ENCODE peak calls at places on chromosomes 11 and 22, in eight cellular contexts. Y is HL-60; I is CD4-positive, CD25-positive, alpha-beta regulatory T cell; C is astrocyte; R is neural progenitor cell; Q is fibroblast of lung; S is gastrocnemius medialis; T is cardiac fibroblast. J is an unnamed sample.

GRCh38 chr11:69200331-69201047 is 44.8 kb downstream of the SMIM38 start:
- DNase-seq in Y (no peak), I (no peak), C (no peak), R (peak), Q (no peak), S (no peak), T (no peak), J (no peak)

GRCh38 chr11:65851811-65852507 is 6.0 kb downstream of the CFL1 start:
- DNase-seq in Y (no peak), I (no peak), C (no peak), R (no peak), Q (no peak), S (no peak), T (no peak), J (no peak)

GRCh38 chr11:57134284-57134683 is 47.5 kb upstream of the LRRC55 start:
- DNase-seq in Y (no peak), I (no peak), C (peak), R (no peak), Q (peak), S (no peak), T (no peak), J (no peak)

GRCh38 chr22:41776381-41776780 is 24.1 kb upstream of the CCDC134 start:
- DNase-seq in Y (no peak), I (no peak), C (no peak), R (no peak), Q (no peak), S (no peak), T (no peak), J (no peak)

GRCh38 chr11:57266157-57266556 is 29.1 kb upstream of the APLNR start:
- DNase-seq in Y (no peak), I (no peak), C (no peak), R (no peak), Q (no peak), S (no peak), T (no peak), J (no peak)

GRCh38 chr11:129331217-129331616 is 44.4 kb upstream of the BARX2 start:
- DNase-seq in Y (no peak), I (no peak), C (peak), R (no peak), Q (peak), S (no peak), T (no peak), J (no peak)

GRCh38 chr11:130451261-130452019 is 3.0 kb downstream of the ADAMTS15 start:
- DNase-seq in Y (no peak), I (no peak), C (peak), R (no peak), Q (peak), S (peak), T (peak), J (no peak)

GRCh38 chr11:128421577-128421976 is 165.8 kb downstream of the ETS1 start:
- DNase-seq in Y (no peak), I (no peak), C (peak), R (peak), Q (peak), S (no peak), T (peak), J (no peak)

GRCh38 chr11:18769802-18770456 is 21.7 kb downstream of the PTPN5 start:
- DNase-seq in Y (no peak), I (no peak), C (no peak), R (no peak), Q (no peak), S (no peak), T (no peak), J (no peak)

GRCh38 chr11:131658952-131659351 is 288.5 kb downstream of the NTM start:
- DNase-seq in Y (no peak), I (no peak), C (peak), R (no peak), Q (peak), S (no peak), T (no peak), J (no peak)

GRCh38 chr22:33842421-33843094 is 77.7 kb downstream of the LARGE1 start:
- DNase-seq in Y (no peak), I (no peak), C (no peak), R (no peak), Q (no peak), S (no peak), T (no peak), J (no peak)

GRCh38 chr11:60847281-60847680 is 5.4 kb downstream of the CCDC86 start:
- DNase-seq in Y (no peak), I (no peak), C (no peak), R (no peak), Q (no peak), S (no peak), T (no peak), J (no peak)

GRCh38 chr22:39240841-39241631 is 3.7 kb downstream of the PDGFB start:
- DNase-seq in Y (no peak), I (peak), C (no peak), R (peak), Q (no peak), S (peak), T (no peak), J (peak)

GRCh38 chr11:116881153-116881552 is 43.7 kb upstream of the APOA1 start:
- DNase-seq in Y (no peak), I (no peak), C (no peak), R (no peak), Q (no peak), S (peak), T (no peak), J (no peak)

GRCh38 chr11:60785806-60786361 is 751 bp downstream of the MS4A10 start:
- DNase-seq in Y (no peak), I (no peak), C (peak), R (no peak), Q (peak), S (no peak), T (peak), J (peak)

GRCh38 chr11:14114269-14114668 is 151.7 kb downstream of the SPON1 start:
- DNase-seq in Y (no peak), I (no peak), C (no peak), R (no peak), Q (no peak), S (no peak), T (no peak), J (no peak)

GRCh38 chr22:35337932-35338331 is 38.2 kb downstream of the TOM1 start:
- DNase-seq in Y (no peak), I (no peak), C (no peak), R (no peak), Q (no peak), S (no peak), T (no peak), J (no peak)

GRCh38 chr22:38214248-38215056 is 12.7 kb downstream of the MAFF start:
- DNase-seq in Y (no peak), I (peak), C (peak), R (peak), Q (peak), S (no peak), T (peak), J (peak)

GRCh38 chr22:50190182-50190951 is 4.7 kb downstream of the TRABD start:
- DNase-seq in Y (peak), I (peak), C (peak), R (peak), Q (peak), S (no peak), T (peak), J (peak)

GRCh38 chr11:61948505-61948904 is 1.6 kb upstream of the BEST1 start:
- DNase-seq in Y (no peak), I (no peak), C (no peak), R (no peak), Q (no peak), S (no peak), T (peak), J (no peak)

GRCh38 chr11:16958833-16959232 is 55.4 kb downstream of the PLEKHA7 start:
- DNase-seq in Y (no peak), I (peak), C (no peak), R (no peak), Q (no peak), S (no peak), T (no peak), J (peak)

GRCh38 chr22:46501701-46502100 is 35.7 kb downstream of the CELSR1 start:
- DNase-seq in Y (no peak), I (no peak), C (peak), R (no peak), Q (peak), S (no peak), T (peak), J (no peak)

GRCh38 chr11:28834877-28835276 is 726.7 kb downstream of the METTL15 start:
- DNase-seq in Y (no peak), I (no peak), C (peak), R (no peak), Q (peak), S (no peak), T (peak), J (no peak)

GRCh38 chr11:11731311-11732083 is 109.7 kb upstream of the GALNT18 start:
- DNase-seq in Y (no peak), I (no peak), C (peak), R (no peak), Q (peak), S (no peak), T (peak), J (no peak)

GRCh38 chr11:18371279-18371678 is 23.1 kb upstream of the LDHA start:
- DNase-seq in Y (no peak), I (no peak), C (peak), R (no peak), Q (peak), S (no peak), T (peak), J (no peak)

DNA sequence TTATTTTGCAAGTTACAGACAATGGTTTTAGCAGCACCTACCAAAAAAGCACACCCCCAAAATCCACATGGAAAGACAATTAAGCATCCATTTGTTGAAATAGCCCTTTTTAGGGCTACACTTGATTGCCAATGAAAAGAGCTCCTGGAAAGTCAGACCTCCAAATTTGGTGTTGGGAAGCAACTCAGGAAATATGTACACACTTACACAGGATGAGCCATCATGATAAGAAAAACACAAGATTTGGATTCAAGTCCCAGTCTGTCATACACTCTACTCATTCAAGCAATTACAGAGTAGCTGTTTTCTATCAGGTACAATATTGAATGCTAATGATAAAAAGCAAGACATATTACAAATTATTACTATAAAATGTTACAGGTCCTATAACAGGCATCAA is 31.5 kb downstream of the FAM168A start:
- DNase-seq in Y (no peak), I (no peak), C (peak), R (no peak), Q (peak), S (no peak), T (no peak), J (no peak)
- H3K4me3 ChIP-seq in Y (no peak), I (no peak), C (no peak), R (no peak), Q (no peak), S (no peak), T (no peak), J (no peak)

DNA sequence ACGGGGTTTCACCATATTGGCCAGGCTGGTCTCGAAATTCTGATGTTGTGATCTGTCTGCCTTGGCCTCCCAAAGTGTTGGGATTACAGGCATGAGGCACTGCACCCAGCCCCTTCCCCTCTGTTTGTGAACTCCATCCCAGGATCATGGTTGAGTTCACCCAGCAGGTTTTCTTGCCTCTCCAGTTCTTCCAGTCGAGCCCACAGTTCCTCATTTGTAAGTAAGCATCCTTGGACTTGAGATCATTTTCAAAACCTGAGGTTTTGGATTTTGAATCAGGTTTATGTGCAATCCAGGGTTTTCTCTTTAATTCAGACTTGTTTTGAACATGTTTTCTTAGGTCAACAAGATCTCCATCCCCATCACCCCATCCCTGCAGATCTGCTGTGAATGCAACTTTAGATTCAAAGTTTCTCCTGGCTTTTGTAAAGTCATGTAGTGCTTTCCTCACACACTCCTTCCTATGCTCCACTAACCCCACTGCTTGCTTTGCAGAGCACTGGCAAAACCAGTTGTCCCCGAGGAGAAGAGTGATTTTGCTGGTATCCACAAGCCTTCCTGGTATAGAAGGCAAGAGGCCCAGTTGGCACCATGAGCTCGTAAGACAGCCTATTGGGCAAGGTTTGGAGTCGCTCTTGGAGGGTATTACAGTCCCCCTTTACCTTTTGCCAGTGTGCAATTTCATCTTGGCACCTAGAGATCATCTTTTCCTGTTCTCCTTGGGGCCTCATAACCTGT is 14.7 kb upstream of the VPREB1 start:
- DNase-seq in Y (no peak), I (no peak), C (no peak), R (no peak), Q (no peak), S (no peak), T (no peak), J (no peak)
- H3K4me3 ChIP-seq in Y (no peak), I (no peak), C (no peak), R (no peak), Q (no peak), S (no peak), T (no peak), J (no peak)

GRCh38 chr11:119513806-119514170 is 90.8 kb upstream of the THY1 start:
- DNase-seq in Y (no peak), I (no peak), C (no peak), R (no peak), Q (no peak), S (no peak), T (no peak), J (no peak)
- H3K4me3 ChIP-seq in Y (no peak), I (no peak), C (no peak), R (no peak), Q (no peak), S (no peak), T (no peak), J (no peak)

GRCh38 chr11:1034456-1035295 is 1.8 kb downstream of the MUC6 start:
- DNase-seq in Y (no peak), I (no peak), C (no peak), R (peak), Q (no peak), S (no peak), T (no peak), J (no peak)

GRCh38 chr11:1034001-1034400 is 2.5 kb downstream of the MUC6 start:
- DNase-seq in Y (no peak), I (no peak), C (no peak), R (no peak), Q (no peak), S (no peak), T (no peak), J (no peak)

GRCh38 chr11:1032310-1032891 is 4.1 kb downstream of the MUC6 start:
- DNase-seq in Y (no peak), I (no peak), C (no peak), R (no peak), Q (no peak), S (no peak), T (no peak), J (no peak)

GRCh38 chr11:1031121-1031899 is 5.2 kb downstream of the MUC6 start:
- DNase-seq in Y (no peak), I (no peak), C (no peak), R (no peak), Q (no peak), S (no peak), T (no peak), J (no peak)

GRCh38 chr11:1033016-1033798 is 3.3 kb downstream of the MUC6 start:
- DNase-seq in Y (no peak), I (no peak), C (no peak), R (no peak), Q (no peak), S (no peak), T (no peak), J (no peak)
- H3K4me3 ChIP-seq in Y (no peak), I (no peak), C (no peak), R (no peak), Q (no peak), S (no peak), T (no peak), J (no peak)

DNA sequence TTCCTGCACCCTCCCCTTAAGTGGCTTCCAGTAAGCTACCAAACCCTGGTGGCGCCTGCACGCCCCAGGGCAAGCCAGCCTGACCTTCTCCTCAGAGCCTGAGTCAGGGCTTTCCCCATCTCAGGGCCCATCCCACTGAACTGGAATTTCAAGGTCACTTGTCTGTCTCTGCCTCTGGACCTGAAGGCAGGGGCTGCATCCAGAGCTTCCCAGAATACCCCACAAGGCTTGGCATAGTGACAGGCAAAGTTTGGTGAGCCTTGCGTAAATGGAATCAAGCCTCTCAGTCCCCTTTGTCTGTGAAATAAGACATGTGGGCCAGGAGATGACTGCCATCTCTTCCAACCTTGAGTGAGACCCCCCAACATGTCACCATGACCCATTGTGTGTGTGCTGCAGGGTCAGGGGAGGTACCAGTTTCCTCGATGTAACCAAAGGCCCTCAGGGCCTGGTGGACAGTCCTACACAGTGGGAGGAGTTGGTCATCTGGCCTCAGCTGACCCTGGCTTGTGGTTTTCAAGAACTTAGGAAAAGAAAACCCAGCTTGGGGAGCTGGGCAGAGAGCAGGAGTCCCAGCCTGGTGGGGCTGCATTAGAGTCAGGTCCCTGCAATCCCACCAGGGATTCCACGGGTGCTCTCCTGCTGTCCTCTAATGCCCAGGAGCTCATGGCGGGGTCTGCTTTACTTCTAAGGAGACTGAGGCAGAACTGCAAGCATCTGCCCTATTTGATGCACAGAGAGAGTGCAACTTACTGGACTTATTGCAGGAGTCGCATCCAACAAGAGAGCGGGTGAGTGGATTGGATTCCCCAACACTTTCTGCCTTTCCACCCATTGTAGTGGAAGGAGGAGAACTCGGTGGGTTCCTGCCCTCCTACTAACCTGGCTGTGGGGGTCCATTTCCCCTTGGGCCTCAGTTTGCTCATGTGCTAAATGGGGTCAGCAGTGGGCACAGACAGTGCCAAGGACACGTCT is 8.8 kb downstream of the ALX4 start:
- DNase-seq in Y (no peak), I (no peak), C (no peak), R (no peak), Q (no peak), S (no peak), T (peak), J (no peak)
- H3K4me3 ChIP-seq in Y (no peak), I (no peak), C (no peak), R (no peak), Q (no peak), S (no peak), T (no peak), J (no peak)

GRCh38 chr11:64614927-64615326 is 23.9 kb downstream of the SLC22A12 start:
- DNase-seq in Y (peak), I (no peak), C (no peak), R (no peak), Q (no peak), S (no peak), T (no peak), J (no peak)
- H3K4me3 ChIP-seq in Y (no peak), I (no peak), C (no peak), R (no peak), Q (no peak), S (no peak), T (no peak), J (no peak)

J was measured in lower lobe of right lung.